ENCODE peak calls at places on chromosomes 13 and 19, in six cellular contexts. One of them, this sample, is unnamed.

GRCh38 chr13:47005761-47006414 is 109.0 kb upstream of the HTR2A start:
- DNase-seq in HEK293T: no peak
- DNase-seq in T1000: no peak
- DNase-seq in HT1080: peak
- DNase-seq in NCI-H1105 treated with DMSO at 0.1 percent for 48 hours: no peak
- DNase-seq in thyroid gland: no peak
- DNase-seq in this sample: no peak

GRCh38 chr13:105346141-105346766 is 1189.2 kb downstream of the EFNB2 start:
- DNase-seq in NCI-H1105 treated with DMSO at 0.1 percent for 48 hours: no peak
- DNase-seq in HT1080: peak
- DNase-seq in T1000: peak
- DNase-seq in HEK293T: no peak
- DNase-seq in thyroid gland: no peak
- DNase-seq in this sample: peak

GRCh38 chr19:51703655-51704515 is 10.8 kb downstream of the SPACA6 start:
- DNase-seq in T1000: peak
- DNase-seq in HEK293T: peak
- DNase-seq in NCI-H1105 treated with DMSO at 0.1 percent for 48 hours: peak
- DNase-seq in thyroid gland: peak
- DNase-seq in HT1080: peak
- DNase-seq in this sample: peak

GRCh38 chr19:4911786-4912672 is 2.7 kb downstream of the UHRF1 start:
- DNase-seq in thyroid gland: peak
- DNase-seq in HT1080: peak
- DNase-seq in T1000: peak
- DNase-seq in HEK293T: peak
- DNase-seq in NCI-H1105 treated with DMSO at 0.1 percent for 48 hours: peak
- DNase-seq in this sample: peak

GRCh38 chr19:42290523-42291436 is 11.2 kb upstream of the PRR19 start:
- DNase-seq in thyroid gland: no peak
- DNase-seq in T1000: no peak
- DNase-seq in NCI-H1105 treated with DMSO at 0.1 percent for 48 hours: no peak
- DNase-seq in HT1080: peak
- DNase-seq in HEK293T: no peak
- DNase-seq in this sample: no peak

GRCh38 chr13:79392882-79393563 is 13.0 kb downstream of the RBM26 start:
- DNase-seq in T1000: no peak
- DNase-seq in NCI-H1105 treated with DMSO at 0.1 percent for 48 hours: no peak
- DNase-seq in thyroid gland: no peak
- DNase-seq in HEK293T: no peak
- DNase-seq in HT1080: peak
- DNase-seq in this sample: peak

GRCh38 chr19:32238076-32238475 is 107.3 kb upstream of the ZNF507 start:
- DNase-seq in T1000: no peak
- DNase-seq in HEK293T: no peak
- DNase-seq in NCI-H1105 treated with DMSO at 0.1 percent for 48 hours: no peak
- DNase-seq in HT1080: no peak
- DNase-seq in thyroid gland: no peak
- DNase-seq in this sample: no peak

GRCh38 chr19:14102756-14103155 is 12.2 kb upstream of the SAMD1 start:
- DNase-seq in T1000: no peak
- DNase-seq in HT1080: no peak
- DNase-seq in HEK293T: no peak
- DNase-seq in NCI-H1105 treated with DMSO at 0.1 percent for 48 hours: no peak
- DNase-seq in thyroid gland: no peak
- DNase-seq in this sample: no peak

GRCh38 chr19:6753178-6754031 is 13.8 kb downstream of the SH2D3A start:
- DNase-seq in HEK293T: peak
- DNase-seq in HT1080: no peak
- DNase-seq in thyroid gland: peak
- DNase-seq in NCI-H1105 treated with DMSO at 0.1 percent for 48 hours: no peak
- DNase-seq in T1000: peak
- DNase-seq in this sample: no peak

GRCh38 chr13:91360246-91360751 is 12.8 kb downstream of the MIR17HG start:
- DNase-seq in T1000: no peak
- DNase-seq in thyroid gland: no peak
- DNase-seq in HEK293T: no peak
- DNase-seq in NCI-H1105 treated with DMSO at 0.1 percent for 48 hours: no peak
- DNase-seq in HT1080: no peak
- DNase-seq in this sample: no peak

GRCh38 chr19:54937926-54938325 is 9.4 kb downstream of the NLRP7 start:
- DNase-seq in HT1080: no peak
- DNase-seq in T1000: no peak
- DNase-seq in thyroid gland: no peak
- DNase-seq in NCI-H1105 treated with DMSO at 0.1 percent for 48 hours: no peak
- DNase-seq in HEK293T: no peak
- DNase-seq in this sample: no peak

GRCh38 chr13:98349731-98350305 is 172.7 kb upstream of the RNF113B start:
- DNase-seq in NCI-H1105 treated with DMSO at 0.1 percent for 48 hours: no peak
- DNase-seq in HEK293T: peak
- DNase-seq in T1000: no peak
- DNase-seq in HT1080: no peak
- DNase-seq in thyroid gland: peak
- DNase-seq in this sample: no peak

GRCh38 chr19:43814663-43815352 is 12.3 kb upstream of the ZNF283 start:
- DNase-seq in T1000: no peak
- DNase-seq in thyroid gland: no peak
- DNase-seq in HT1080: no peak
- DNase-seq in HEK293T: no peak
- DNase-seq in NCI-H1105 treated with DMSO at 0.1 percent for 48 hours: no peak
- DNase-seq in this sample: peak

GRCh38 chr19:55305983-55306562 is 19.1 kb downstream of the TMEM150B start:
- DNase-seq in NCI-H1105 treated with DMSO at 0.1 percent for 48 hours: no peak
- DNase-seq in T1000: no peak
- DNase-seq in thyroid gland: no peak
- DNase-seq in HT1080: peak
- DNase-seq in HEK293T: no peak
- DNase-seq in this sample: no peak

GRCh38 chr19:8069116-8069973 is 16.8 kb downstream of the CCL25 start:
- DNase-seq in T1000: no peak
- DNase-seq in thyroid gland: no peak
- DNase-seq in HEK293T: no peak
- DNase-seq in NCI-H1105 treated with DMSO at 0.1 percent for 48 hours: no peak
- DNase-seq in HT1080: no peak
- DNase-seq in this sample: no peak

GRCh38 chr19:42282036-42282762 is 13.1 kb downstream of the CIC start:
- DNase-seq in thyroid gland: no peak
- DNase-seq in HT1080: peak
- DNase-seq in T1000: no peak
- DNase-seq in HEK293T: no peak
- DNase-seq in NCI-H1105 treated with DMSO at 0.1 percent for 48 hours: no peak
- DNase-seq in this sample: no peak

GRCh38 chr19:48290341-48290922 is 20.6 kb downstream of the ZNF114 start:
- DNase-seq in HT1080: peak
- DNase-seq in NCI-H1105 treated with DMSO at 0.1 percent for 48 hours: no peak
- DNase-seq in thyroid gland: peak
- DNase-seq in HEK293T: peak
- DNase-seq in T1000: peak
- DNase-seq in this sample: no peak

GRCh38 chr19:50693064-50693975 is 26.3 kb downstream of the SHANK1 start:
- DNase-seq in thyroid gland: no peak
- DNase-seq in HEK293T: no peak
- DNase-seq in T1000: no peak
- DNase-seq in HT1080: no peak
- DNase-seq in NCI-H1105 treated with DMSO at 0.1 percent for 48 hours: no peak
- DNase-seq in this sample: no peak

GRCh38 chr19:48529156-48529555 is 17.5 kb upstream of the LMTK3 start:
- DNase-seq in NCI-H1105 treated with DMSO at 0.1 percent for 48 hours: no peak
- DNase-seq in HT1080: no peak
- DNase-seq in HEK293T: no peak
- DNase-seq in thyroid gland: no peak
- DNase-seq in T1000: no peak
- DNase-seq in this sample: no peak

GRCh38 chr19:4328243-4328990 is 10.2 kb downstream of the STAP2 start:
- DNase-seq in T1000: peak
- DNase-seq in NCI-H1105 treated with DMSO at 0.1 percent for 48 hours: no peak
- DNase-seq in HEK293T: peak
- DNase-seq in thyroid gland: peak
- DNase-seq in HT1080: peak
- DNase-seq in this sample: no peak

GRCh38 chr13:114097893-114098688 is 34.3 kb downstream of the RASA3 start:
- DNase-seq in HT1080: no peak
- DNase-seq in T1000: no peak
- DNase-seq in NCI-H1105 treated with DMSO at 0.1 percent for 48 hours: no peak
- DNase-seq in thyroid gland: no peak
- DNase-seq in HEK293T: no peak
- DNase-seq in this sample: no peak

GRCh38 chr19:33429891-33430673 is 56.6 kb downstream of the CEBPG start:
- DNase-seq in HEK293T: no peak
- DNase-seq in thyroid gland: peak
- DNase-seq in T1000: no peak
- DNase-seq in HT1080: no peak
- DNase-seq in NCI-H1105 treated with DMSO at 0.1 percent for 48 hours: no peak
- DNase-seq in this sample: no peak

GRCh38 chr19:28422791-28423650 is 789.9 kb downstream of the UQCRFS1 start:
- DNase-seq in T1000: no peak
- DNase-seq in HEK293T: no peak
- DNase-seq in thyroid gland: no peak
- DNase-seq in HT1080: no peak
- DNase-seq in NCI-H1105 treated with DMSO at 0.1 percent for 48 hours: no peak
- DNase-seq in this sample: no peak

GRCh38 chr19:33226550-33227241 is 1.0 kb upstream of the SLC7A10 start:
- DNase-seq in HT1080: no peak
- DNase-seq in NCI-H1105 treated with DMSO at 0.1 percent for 48 hours: no peak
- DNase-seq in T1000: no peak
- DNase-seq in HEK293T: no peak
- DNase-seq in thyroid gland: peak
- DNase-seq in this sample: no peak

GRCh38 chr13:86653009-86653408 is 853.8 kb upstream of the SLITRK6 start:
- DNase-seq in NCI-H1105 treated with DMSO at 0.1 percent for 48 hours: no peak
- DNase-seq in HT1080: no peak
- DNase-seq in HEK293T: no peak
- DNase-seq in T1000: no peak
- DNase-seq in thyroid gland: no peak
- DNase-seq in this sample: no peak